ENCODE peak calls at places on chromosomes 12 and 14, in nine cellular contexts. D is CD8-positive, alpha-beta memory T cell; J is hepatocyte; T is fibroblast of lung; Y is osteocyte; E is SK-N-DZ; F is CD4-positive, alpha-beta T cell; K is stimulated activated CD8-positive, alpha-beta memory T cell treated with anti-CD3 and anti-CD28 coated beads, Interleukin-15, amount 100 ng/mL, for 1 hour; L is activated T-cell treated with anti-CD3 and anti-CD28 coated beads for 1 hour. M is an unnamed sample.

GRCh38 chr12:113162102-113163029 is 12.8 kb downstream of the CFAP73 start:
- DNase-seq in D (no peak), L (no peak), T (peak; percentile 57), Y (no peak), F (no peak), K (no peak), E (peak; percentile 69), J (no peak), M (peak; percentile 81)

GRCh38 chr12:54394281-54394719 is 9.8 kb upstream of the ZNF385A start:
- DNase-seq in D (no peak), Y (no peak), F (no peak), K (no peak), L (no peak), T (peak; percentile 34), J (peak; percentile 74), E (peak; percentile 70), M (peak; percentile 73)

GRCh38 chr12:69534389-69534822 is 50.9 kb upstream of the CCT2 start:
- DNase-seq in L (no peak), D (no peak), T (peak; percentile 100), J (peak; percentile 89), E (no peak), Y (peak; percentile 88), F (no peak), K (no peak), M (no peak)

GRCh38 chr14:24310387-24310665 is 386 bp downstream of the LTB4R2 start:
- DNase-seq in T (no peak), D (no peak), Y (no peak), K (no peak), E (no peak), J (no peak), F (no peak), L (no peak), M (no peak)

GRCh38 chr14:61226015-61226654 is 55.0 kb downstream of the TMEM30B start:
- DNase-seq in D (no peak), E (no peak), Y (no peak), T (peak; percentile 95), F (no peak), J (no peak), K (no peak), L (no peak), M (no peak)

GRCh38 chr12:92625639-92626310 is 77.0 kb upstream of the PLEKHG7 start:
- DNase-seq in J (no peak), E (no peak), T (no peak), L (no peak), K (no peak), F (no peak), Y (no peak), D (no peak), M (no peak)

GRCh38 chr14:103558071-103558882 is 4.2 kb downstream of the BAG5 start:
- DNase-seq in K (no peak), L (no peak), F (no peak), D (no peak), J (no peak), Y (no peak), E (no peak), T (peak; percentile 75), M (peak; percentile 35)

GRCh38 chr14:61927015-61927414 is 164.8 kb downstream of the SNAPC1 start:
- DNase-seq in E (no peak), J (no peak), Y (no peak), D (no peak), F (no peak), L (no peak), K (no peak), T (peak; percentile 80), M (no peak)

GRCh38 chr14:57058319-57058718 is 210.4 kb downstream of the EXOC5 start:
- DNase-seq in Y (no peak), T (no peak), D (no peak), K (no peak), J (no peak), L (no peak), F (no peak), E (no peak), M (no peak)

GRCh38 chr14:104993306-104993705 is 7.7 kb downstream of the CLBA1 start:
- DNase-seq in E (no peak), F (no peak), K (no peak), Y (no peak), T (no peak), J (no peak), L (no peak), D (no peak), M (no peak)

GRCh38 chr12:6224550-6224949 is 24.4 kb downstream of the CD9 start:
- DNase-seq in D (no peak), E (no peak), T (peak; percentile 74), L (no peak), F (no peak), Y (no peak), K (no peak), J (peak; percentile 3), M (peak; percentile 55)

GRCh38 chr14:95831041-95831440 is 45.6 kb upstream of the TUNAR start:
- DNase-seq in L (no peak), T (no peak), E (no peak), D (no peak), K (no peak), J (no peak), Y (no peak), F (no peak), M (no peak)

GRCh38 chr14:85313801-85314207 is 216.1 kb upstream of the FLRT2 start:
- DNase-seq in T (peak; percentile 81), K (no peak), L (no peak), D (no peak), Y (no peak), E (no peak), J (no peak), F (no peak), M (no peak)

GRCh38 chr12:78824918-78825317 is 39.7 kb upstream of the SYT1 start:
- DNase-seq in L (no peak), D (no peak), J (no peak), T (no peak), K (no peak), Y (no peak), F (no peak), E (no peak), M (no peak)

GRCh38 chr14:53545217-53545616 is 392.1 kb upstream of the DDHD1 start:
- DNase-seq in T (no peak), J (no peak), F (no peak), Y (no peak), D (no peak), K (no peak), L (no peak), E (no peak), M (no peak)

GRCh38 chr14:51950007-51950406 is 39.3 kb upstream of the RTRAF start:
- DNase-seq in K (no peak), T (no peak), E (no peak), Y (no peak), L (no peak), D (no peak), F (no peak), J (no peak), M (no peak)

GRCh38 chr12:49703647-49704137 is 3.5 kb downstream of the FMNL3 start:
- DNase-seq in T (peak; percentile 85), E (no peak), F (no peak), J (no peak), L (no peak), K (no peak), D (peak; percentile 8), Y (no peak), M (no peak)

GRCh38 chr12:108568653-108569154 is 6.3 kb downstream of the ISCU start:
- DNase-seq in K (no peak), D (peak; percentile 23), T (no peak), L (peak; percentile 38), E (no peak), J (no peak), Y (no peak), F (peak; percentile 62), M (no peak)

GRCh38 chr12:5085896-5086295 is 42.2 kb downstream of the KCNA5 start:
- DNase-seq in F (no peak), J (no peak), T (peak; percentile 98), D (no peak), L (no peak), E (no peak), K (no peak), Y (no peak), M (no peak)

GRCh38 chr12:119870462-119870861 is 6.7 kb downstream of the CIT start:
- DNase-seq in L (no peak), Y (no peak), D (no peak), E (no peak), T (peak; percentile 21), J (no peak), K (no peak), F (no peak), M (no peak)

GRCh38 chr14:100684154-100684553 is 42.5 kb upstream of the DLK1 start:
- DNase-seq in E (no peak), D (no peak), K (no peak), T (no peak), F (no peak), L (no peak), Y (no peak), J (no peak), M (no peak)

GRCh38 chr12:47905313-47905730 is 528 bp upstream of the VDR start:
- DNase-seq in L (no peak), E (no peak), Y (no peak), F (peak; percentile 16), T (peak; percentile 21), K (no peak), J (peak; percentile 83), D (peak; percentile 48), M (no peak)

GRCh38 chr14:103802353-103802752 is 45.0 kb downstream of the PPP1R13B start:
- DNase-seq in F (no peak), E (no peak), T (no peak), D (no peak), K (no peak), Y (no peak), J (no peak), L (no peak), M (no peak)

GRCh38 chr12:102300824-102301461 is 103.3 kb upstream of the PMCH start:
- DNase-seq in L (no peak), Y (no peak), D (no peak), F (no peak), K (no peak), J (peak; percentile 39), T (peak; percentile 59), E (peak; percentile 29), M (no peak)

GRCh38 chr14:73457935-73458218 is 469 bp downstream of the NUMB start:
- DNase-seq in Y (peak; percentile 84), T (no peak), D (no peak), K (no peak), J (peak; percentile 60), L (no peak), F (no peak), E (no peak), M (no peak)

GRCh38 chr14:39488600-39488999 is 56.4 kb upstream of the FBXO33 start:
- DNase-seq in Y (no peak), D (no peak), F (no peak), E (no peak), K (no peak), J (peak; percentile 13), L (no peak), T (peak; percentile 13), M (no peak)

GRCh38 chr14:81137316-81137715 is 83.4 kb downstream of the GTF2A1 start:
- DNase-seq in K (no peak), Y (no peak), D (no peak), L (no peak), F (no peak), J (no peak), E (no peak), T (peak; percentile 80), M (peak; percentile 75)

GRCh38 chr14:95533391-95533821 is 1.4 kb upstream of the GLRX5 start:
- DNase-seq in E (peak; percentile 15), J (peak; percentile 42), Y (no peak), F (no peak), K (no peak), L (no peak), D (no peak), T (peak; percentile 61), M (peak; percentile 68)

GRCh38 chr14:55840821-55841220 is 260.8 kb downstream of the KTN1 start:
- DNase-seq in T (peak; percentile 4), L (no peak), D (no peak), F (no peak), J (no peak), Y (no peak), K (no peak), E (no peak), M (no peak)

GRCh38 chr12:110657747-110658146 is 31.2 kb downstream of the HVCN1 start:
- DNase-seq in Y (no peak), J (no peak), F (no peak), K (no peak), D (no peak), E (no peak), L (no peak), T (no peak), M (no peak)

GRCh38 chr14:93824518-93825234 is 36.4 kb upstream of the PRIMA1 start:
- DNase-seq in E (peak; percentile 50), J (peak; percentile 23), Y (no peak), F (no peak), K (no peak), T (no peak), D (no peak), L (no peak), M (peak; percentile 79)

M was measured in BE2C.